ENCODE peak calls at places on chromosomes 16 and 17, in six cellular contexts. T is bronchial epithelial cell, Q is cardiac fibroblast, P is K562, C is epithelial cell of esophagus, I is adrenal gland. J is an unnamed sample.

GRCh38 chr16:14070555-14070876 is 603 bp upstream of the MRTFB start:
- DNase-seq in T (peak), Q (no peak), P (no peak), C (no peak), I (no peak), J (no peak)

GRCh38 chr17:44122825-44123355 is 551 bp downstream of the HDAC5 start:
- DNase-seq in T (no peak), Q (no peak), P (no peak), C (no peak), I (no peak), J (no peak)

GRCh38 chr17:45227101-45227591 is 5.5 kb downstream of the FMNL1 start:
- DNase-seq in T (no peak), Q (peak), P (peak), C (peak), I (no peak), J (no peak)

GRCh38 chr16:3012828-3013420 is at the start of gene CLDN9:
- DNase-seq in T (no peak), Q (no peak), P (no peak), C (no peak), I (no peak), J (no peak)

GRCh38 chr16:56203052-56203451 is 11.8 kb downstream of the GNAO1 start:
- DNase-seq in T (peak), Q (peak), P (peak), C (peak), I (no peak), J (no peak)

GRCh38 chr16:66923866-66924265 is 1.5 kb downstream of the RRAD start:
- DNase-seq in T (no peak), Q (no peak), P (no peak), C (no peak), I (no peak), J (no peak)

GRCh38 chr16:1189455-1189854 is 35.6 kb downstream of the TPSG1 start:
- DNase-seq in T (no peak), Q (no peak), P (no peak), C (no peak), I (no peak), J (no peak)

GRCh38 chr16:68086336-68086821 is 1.2 kb downstream of the NFATC3 start:
- DNase-seq in T (peak), Q (peak), P (peak), C (peak), I (no peak), J (no peak)

GRCh38 chr17:40615295-40615988 is 32.2 kb downstream of the SMARCE1 start:
- DNase-seq in T (peak), Q (peak), P (peak), C (peak), I (peak), J (peak)
- TF ChIP-seq CTCF in T (peak), Q (peak), P (peak), C (peak), I (peak), J (peak)

DNA sequence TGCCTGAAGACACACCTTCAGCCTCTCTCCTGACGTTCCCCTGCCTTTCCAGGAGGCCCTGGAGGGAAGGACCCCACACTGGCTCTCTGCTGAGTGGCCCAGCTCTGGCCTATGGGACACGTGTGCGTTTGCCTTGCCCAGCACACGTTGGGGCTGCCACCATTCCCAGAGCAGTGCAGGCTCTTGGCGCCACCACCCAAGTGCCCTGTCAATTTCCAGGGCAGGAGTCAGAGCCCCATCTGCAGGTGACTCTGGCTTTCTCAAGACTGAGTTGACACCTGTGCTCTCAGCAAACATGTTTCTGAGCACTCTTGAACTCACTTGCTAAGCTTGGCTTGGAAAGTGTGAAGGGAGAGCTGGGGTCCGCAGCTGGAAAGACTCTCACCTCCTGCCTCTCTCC is 4.7 kb upstream of the IRF8 start:
- DNase-seq in T (peak), Q (no peak), P (no peak), C (no peak), I (no peak), J (no peak)
- TF ChIP-seq CTCF in T (peak), Q (no peak), P (no peak), C (no peak), I (no peak), J (no peak)

DNA sequence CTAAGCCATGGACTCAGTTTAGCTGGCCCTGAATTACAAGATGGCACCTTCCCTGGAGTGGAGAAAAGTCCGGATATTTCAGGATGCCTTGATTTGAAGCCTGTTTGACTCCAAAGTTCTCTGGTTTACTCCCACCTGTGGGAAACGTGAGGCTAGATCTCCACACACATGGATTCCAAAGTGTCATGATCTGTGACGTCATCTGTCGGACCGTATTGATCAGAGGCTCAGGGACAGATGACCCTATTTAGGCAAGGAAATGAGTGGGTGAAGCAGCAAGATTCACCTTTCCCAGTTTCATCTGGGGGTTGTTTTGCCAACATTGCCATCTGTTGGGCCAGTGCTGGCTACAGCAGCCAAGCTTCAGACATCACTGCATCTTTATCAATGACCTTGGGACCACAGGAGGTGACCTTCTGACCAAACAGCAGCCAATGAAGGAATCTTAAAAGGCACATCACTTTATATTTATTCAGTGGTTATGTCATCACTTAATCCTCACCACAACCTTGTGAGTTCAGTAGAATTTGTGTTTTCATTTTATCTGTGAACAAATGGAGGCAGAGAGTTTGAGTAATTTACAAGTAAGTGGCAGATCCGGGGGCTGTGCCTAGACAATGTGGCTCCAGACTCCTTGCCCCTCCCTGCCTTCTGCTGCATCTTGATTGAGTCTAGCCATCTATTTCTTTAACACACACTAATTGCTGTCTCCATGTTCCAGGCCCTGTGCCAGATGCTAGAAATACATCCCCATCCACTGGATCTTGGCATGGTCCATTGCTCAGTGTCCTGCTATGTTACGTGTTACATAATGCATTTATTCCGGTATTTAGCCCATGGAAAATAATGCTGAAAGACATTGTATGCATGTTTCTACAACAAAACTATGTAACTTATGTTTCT is 1.5 kb upstream of the CDH13 start:
- DNase-seq in T (no peak), Q (peak), P (no peak), C (no peak), I (no peak), J (no peak)
- TF ChIP-seq CTCF in T (no peak), Q (no peak), P (no peak), C (peak), I (no peak), J (no peak)

DNA sequence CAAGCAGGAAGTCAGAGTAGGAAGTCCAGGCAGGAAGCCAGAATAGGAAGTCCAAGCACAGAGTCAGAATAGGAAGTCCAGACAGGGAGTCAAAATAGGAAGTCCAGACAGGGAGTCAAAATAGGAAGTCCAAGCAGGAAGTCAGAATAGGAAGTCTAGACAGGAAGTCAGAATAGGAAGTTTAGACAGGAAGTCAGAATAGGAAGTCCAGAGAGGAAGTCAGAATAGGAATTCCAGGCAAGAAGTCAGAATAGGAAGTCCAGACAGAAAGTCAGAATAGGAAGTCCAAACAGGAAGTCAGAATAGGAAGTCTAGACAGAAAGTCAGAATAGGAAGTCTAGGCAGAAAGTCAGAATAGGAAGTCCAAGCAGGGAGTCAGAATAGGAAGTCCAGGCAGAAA is 105.3 kb upstream of the C16orf82 start:
- DNase-seq in T (no peak), Q (no peak), P (no peak), C (no peak), I (no peak), J (no peak)
- TF ChIP-seq CTCF in T (no peak), Q (no peak), P (no peak), C (no peak), I (no peak), J (no peak)

GRCh38 chr17:9108166-9108565 is 86.9 kb downstream of the NTN1 start:
- DNase-seq in T (no peak), Q (no peak), P (no peak), C (no peak), I (no peak), J (no peak)

GRCh38 chr17:9107527-9107926 is 86.2 kb downstream of the NTN1 start:
- DNase-seq in T (no peak), Q (no peak), P (no peak), C (no peak), I (no peak), J (no peak)

GRCh38 chr17:9101356-9101755 is 80.0 kb downstream of the NTN1 start:
- DNase-seq in T (no peak), Q (no peak), P (no peak), C (no peak), I (no peak), J (no peak)

GRCh38 chr17:9105068-9105868 is 84.0 kb downstream of the NTN1 start:
- DNase-seq in T (no peak), Q (no peak), P (no peak), C (no peak), I (no peak), J (no peak)

DNA sequence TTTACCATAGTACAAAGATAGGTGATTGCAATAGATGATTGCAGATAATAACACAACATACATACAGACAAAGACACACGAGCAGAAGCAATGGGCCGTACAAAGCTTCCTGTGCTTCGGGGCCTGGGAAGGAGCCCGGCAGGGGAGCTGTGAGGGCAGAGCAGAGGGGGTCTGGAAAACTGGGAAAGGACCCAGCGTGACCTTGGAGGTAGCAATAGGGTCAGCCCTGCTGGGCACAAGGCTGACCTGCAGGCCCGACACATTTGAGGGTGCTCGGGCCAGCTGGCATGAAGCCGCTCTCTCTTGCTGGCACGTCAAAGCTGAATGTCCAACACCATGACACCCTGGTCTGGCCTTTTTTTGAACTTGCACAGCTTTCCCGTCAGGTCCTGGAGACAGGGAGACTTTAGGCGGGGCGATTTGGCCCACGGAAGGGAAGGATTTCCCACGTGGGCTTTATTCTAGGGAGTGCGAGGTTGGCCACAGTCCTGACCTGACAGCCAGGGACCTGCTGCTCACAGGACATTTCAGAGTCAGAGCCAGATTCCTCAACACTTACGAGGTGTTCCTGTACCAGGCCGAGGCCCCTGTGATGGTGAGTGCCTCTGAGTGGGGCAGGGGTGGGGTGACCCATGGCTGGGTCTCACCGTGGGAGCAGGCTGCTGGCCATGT is 83.2 kb downstream of the NTN1 start:
- DNase-seq in T (no peak), Q (no peak), P (no peak), C (no peak), I (no peak), J (no peak)
- TF ChIP-seq CTCF in T (no peak), Q (no peak), P (no peak), C (no peak), I (no peak), J (no peak)

GRCh38 chr17:14298221-14298994 is 2.5 kb upstream of the HS3ST3B1 start:
- DNase-seq in T (no peak), Q (no peak), P (no peak), C (no peak), I (no peak), J (peak)

GRCh38 chr17:14295676-14296075 is 5.2 kb upstream of the HS3ST3B1 start:
- DNase-seq in T (no peak), Q (no peak), P (no peak), C (no peak), I (no peak), J (no peak)

GRCh38 chr17:14296511-14296910 is 4.4 kb upstream of the HS3ST3B1 start:
- DNase-seq in T (no peak), Q (no peak), P (no peak), C (no peak), I (no peak), J (no peak)

GRCh38 chr17:14299261-14300093 is 1.4 kb upstream of the HS3ST3B1 start:
- DNase-seq in T (no peak), Q (peak), P (peak), C (no peak), I (no peak), J (peak)

GRCh38 chr17:14297161-14297851 is 3.6 kb upstream of the HS3ST3B1 start:
- DNase-seq in T (no peak), Q (peak), P (no peak), C (peak), I (no peak), J (peak)
- TF ChIP-seq CTCF in T (peak), Q (peak), P (no peak), C (no peak), I (peak), J (no peak)

J was measured in endothelial cell.